ENCODE peak calls at places on chromosomes 16 and 17, in nine cellular contexts. One of them, this sample, is unnamed.

GRCh38 chr16:10922328-10923145 is 19.7 kb downstream of the DEXI start:
- DNase-seq in prostate gland: no peak
- DNase-seq in right atrium auricular region: peak; percentile 83
- DNase-seq in thoracic aorta: peak; percentile 82
- DNase-seq in cardiac muscle cell: no peak
- DNase-seq in tibial artery: peak; percentile 69
- DNase-seq in lung: peak; percentile 60
- DNase-seq in ovary: peak; percentile 72
- DNase-seq in fibroblast of lung: peak; percentile 57
- DNase-seq in this sample: no peak

GRCh38 chr17:17623904-17624303 is 32.4 kb upstream of the PEMT start:
- DNase-seq in tibial artery: no peak
- DNase-seq in fibroblast of lung: no peak
- DNase-seq in cardiac muscle cell: no peak
- DNase-seq in prostate gland: no peak
- DNase-seq in ovary: no peak
- DNase-seq in lung: no peak
- DNase-seq in thoracic aorta: no peak
- DNase-seq in right atrium auricular region: no peak
- DNase-seq in this sample: no peak

GRCh38 chr17:45338996-45339535 is 22.2 kb upstream of the MAP3K14 start:
- DNase-seq in ovary: peak; percentile 9
- DNase-seq in right atrium auricular region: no peak
- DNase-seq in cardiac muscle cell: no peak
- DNase-seq in lung: no peak
- DNase-seq in tibial artery: no peak
- DNase-seq in fibroblast of lung: no peak
- DNase-seq in thoracic aorta: no peak
- DNase-seq in prostate gland: no peak
- DNase-seq in this sample: peak; percentile 62

GRCh38 chr16:83351846-83352245 is 455.9 kb upstream of the HSBP1 start:
- DNase-seq in ovary: no peak
- DNase-seq in cardiac muscle cell: no peak
- DNase-seq in lung: no peak
- DNase-seq in right atrium auricular region: no peak
- DNase-seq in tibial artery: no peak
- DNase-seq in prostate gland: no peak
- DNase-seq in fibroblast of lung: peak; percentile 64
- DNase-seq in thoracic aorta: no peak
- DNase-seq in this sample: no peak

GRCh38 chr17:47267354-47267828 is 13.8 kb downstream of the ITGB3 start:
- DNase-seq in right atrium auricular region: no peak
- DNase-seq in tibial artery: no peak
- DNase-seq in fibroblast of lung: peak; percentile 98
- DNase-seq in ovary: no peak
- DNase-seq in cardiac muscle cell: no peak
- DNase-seq in thoracic aorta: no peak
- DNase-seq in lung: no peak
- DNase-seq in prostate gland: no peak
- DNase-seq in this sample: no peak

GRCh38 chr17:44911133-44912001 is 3.9 kb downstream of the GFAP start:
- DNase-seq in right atrium auricular region: peak; percentile 63
- DNase-seq in ovary: peak; percentile 73
- DNase-seq in thoracic aorta: no peak
- DNase-seq in lung: peak; percentile 67
- DNase-seq in tibial artery: peak; percentile 52
- DNase-seq in prostate gland: peak; percentile 48
- DNase-seq in cardiac muscle cell: peak; percentile 89
- DNase-seq in fibroblast of lung: peak; percentile 34
- DNase-seq in this sample: no peak

GRCh38 chr16:12826559-12826958 is 22.9 kb upstream of the CPPED1 start:
- DNase-seq in prostate gland: no peak
- DNase-seq in cardiac muscle cell: no peak
- DNase-seq in ovary: no peak
- DNase-seq in thoracic aorta: no peak
- DNase-seq in right atrium auricular region: no peak
- DNase-seq in tibial artery: no peak
- DNase-seq in fibroblast of lung: no peak
- DNase-seq in lung: no peak
- DNase-seq in this sample: no peak

GRCh38 chr17:21302711-21303425 is 18.4 kb downstream of the MAP2K3 start:
- DNase-seq in ovary: no peak
- DNase-seq in tibial artery: no peak
- DNase-seq in cardiac muscle cell: no peak
- DNase-seq in right atrium auricular region: no peak
- DNase-seq in prostate gland: no peak
- DNase-seq in thoracic aorta: no peak
- DNase-seq in lung: no peak
- DNase-seq in fibroblast of lung: no peak
- DNase-seq in this sample: no peak

GRCh38 chr17:68011199-68011665 is 15.0 kb upstream of the C17orf58 start:
- DNase-seq in cardiac muscle cell: peak; percentile 63
- DNase-seq in fibroblast of lung: no peak
- DNase-seq in right atrium auricular region: no peak
- DNase-seq in tibial artery: peak; percentile 31
- DNase-seq in prostate gland: no peak
- DNase-seq in lung: peak; percentile 57
- DNase-seq in ovary: no peak
- DNase-seq in thoracic aorta: no peak
- DNase-seq in this sample: no peak

GRCh38 chr16:20510323-20510722 is 59.0 kb downstream of the ACSM2A start:
- DNase-seq in thoracic aorta: no peak
- DNase-seq in fibroblast of lung: no peak
- DNase-seq in cardiac muscle cell: no peak
- DNase-seq in lung: no peak
- DNase-seq in right atrium auricular region: no peak
- DNase-seq in tibial artery: no peak
- DNase-seq in prostate gland: no peak
- DNase-seq in ovary: no peak
- DNase-seq in this sample: no peak

GRCh38 chr16:14151256-14152030 is 80.3 kb downstream of the MRTFB start:
- DNase-seq in ovary: no peak
- DNase-seq in cardiac muscle cell: no peak
- DNase-seq in thoracic aorta: no peak
- DNase-seq in tibial artery: no peak
- DNase-seq in prostate gland: peak; percentile 11
- DNase-seq in right atrium auricular region: no peak
- DNase-seq in lung: no peak
- DNase-seq in fibroblast of lung: no peak
- DNase-seq in this sample: no peak

GRCh38 chr16:73172621-73173312 is 124.8 kb upstream of the ZFHX3 start:
- DNase-seq in prostate gland: peak; percentile 87
- DNase-seq in fibroblast of lung: peak; percentile 91
- DNase-seq in cardiac muscle cell: peak; percentile 30
- DNase-seq in lung: peak; percentile 73
- DNase-seq in tibial artery: peak; percentile 66
- DNase-seq in thoracic aorta: no peak
- DNase-seq in ovary: peak; percentile 87
- DNase-seq in right atrium auricular region: peak; percentile 77
- DNase-seq in this sample: no peak

GRCh38 chr16:84550096-84550495 is 45.6 kb upstream of the MEAK7 start:
- DNase-seq in lung: no peak
- DNase-seq in right atrium auricular region: no peak
- DNase-seq in prostate gland: no peak
- DNase-seq in tibial artery: no peak
- DNase-seq in ovary: no peak
- DNase-seq in cardiac muscle cell: no peak
- DNase-seq in fibroblast of lung: no peak
- DNase-seq in thoracic aorta: no peak
- DNase-seq in this sample: no peak

GRCh38 chr17:68892193-68892592 is 63.0 kb downstream of the ABCA8 start:
- DNase-seq in ovary: no peak
- DNase-seq in prostate gland: no peak
- DNase-seq in cardiac muscle cell: no peak
- DNase-seq in right atrium auricular region: no peak
- DNase-seq in fibroblast of lung: no peak
- DNase-seq in lung: no peak
- DNase-seq in thoracic aorta: no peak
- DNase-seq in tibial artery: no peak
- DNase-seq in this sample: no peak

GRCh38 chr17:47275245-47275984 is 21.8 kb downstream of the ITGB3 start:
- DNase-seq in cardiac muscle cell: peak; percentile 93
- DNase-seq in right atrium auricular region: peak; percentile 80
- DNase-seq in tibial artery: peak; percentile 94
- DNase-seq in fibroblast of lung: peak; percentile 92
- DNase-seq in prostate gland: peak; percentile 46
- DNase-seq in lung: peak; percentile 56
- DNase-seq in thoracic aorta: peak; percentile 62
- DNase-seq in ovary: peak; percentile 97
- DNase-seq in this sample: peak; percentile 93

GRCh38 chr17:30253316-30253715 is 17.8 kb upstream of the SLC6A4 start:
- DNase-seq in thoracic aorta: no peak
- DNase-seq in right atrium auricular region: no peak
- DNase-seq in ovary: no peak
- DNase-seq in fibroblast of lung: no peak
- DNase-seq in prostate gland: peak; percentile 38
- DNase-seq in lung: no peak
- DNase-seq in cardiac muscle cell: no peak
- DNase-seq in tibial artery: no peak
- DNase-seq in this sample: no peak

GRCh38 chr16:86470964-86471363 is 39.4 kb upstream of the FOXF1 start:
- DNase-seq in right atrium auricular region: no peak
- DNase-seq in lung: no peak
- DNase-seq in cardiac muscle cell: no peak
- DNase-seq in thoracic aorta: no peak
- DNase-seq in prostate gland: no peak
- DNase-seq in fibroblast of lung: no peak
- DNase-seq in tibial artery: no peak
- DNase-seq in ovary: no peak
- DNase-seq in this sample: no peak

GRCh38 chr16:78844682-78845081 is 745.2 kb downstream of the WWOX start:
- DNase-seq in fibroblast of lung: no peak
- DNase-seq in lung: no peak
- DNase-seq in prostate gland: no peak
- DNase-seq in thoracic aorta: no peak
- DNase-seq in tibial artery: no peak
- DNase-seq in ovary: no peak
- DNase-seq in cardiac muscle cell: peak; percentile 45
- DNase-seq in right atrium auricular region: no peak
- DNase-seq in this sample: no peak
- H3K27ac ChIP-seq in fibroblast of lung: no peak overlapping the region
- H3K27ac ChIP-seq in lung: no peak overlapping the region
- H3K27ac ChIP-seq in prostate gland: no peak overlapping the region
- H3K27ac ChIP-seq in thoracic aorta: no peak overlapping the region
- H3K27ac ChIP-seq in tibial artery: no peak overlapping the region
- H3K27ac ChIP-seq in ovary: no peak overlapping the region
- H3K27ac ChIP-seq in cardiac muscle cell: peak overlapping the region; percentile 71
- H3K27ac ChIP-seq in right atrium auricular region: no peak overlapping the region
- H3K27ac ChIP-seq in this sample: no peak overlapping the region

DNA sequence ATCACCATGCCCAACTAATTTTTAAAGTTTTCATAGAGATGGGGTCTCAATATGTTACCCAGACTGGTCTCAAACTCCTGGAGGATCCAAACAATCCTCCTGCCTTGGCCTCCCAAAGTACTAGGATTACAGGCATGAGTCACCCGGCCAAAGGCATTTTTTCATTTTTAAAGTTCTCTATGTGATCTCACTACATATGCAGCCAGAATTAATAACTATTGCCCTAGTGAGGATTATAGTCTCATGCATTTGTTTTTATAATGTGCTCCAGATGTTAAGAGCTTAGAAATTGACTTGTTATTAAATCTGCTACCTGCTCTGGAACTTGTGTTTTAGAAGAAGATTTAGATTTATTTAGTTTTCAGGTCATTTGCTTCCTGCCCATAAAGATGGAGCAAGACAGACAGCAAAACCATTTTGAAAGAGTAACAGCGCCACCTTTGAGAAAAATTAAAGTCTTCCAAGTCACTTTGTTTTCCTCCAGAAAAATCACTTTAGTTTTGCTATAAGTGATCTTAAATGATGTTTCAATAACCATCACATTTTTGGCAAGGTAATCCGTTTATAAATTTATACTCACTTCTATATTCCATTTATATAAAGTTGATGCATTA is 79.5 kb downstream of the CA4 start:
- DNase-seq in cardiac muscle cell: no peak
- DNase-seq in prostate gland: no peak
- DNase-seq in thoracic aorta: no peak
- DNase-seq in right atrium auricular region: no peak
- DNase-seq in ovary: no peak
- DNase-seq in fibroblast of lung: peak; percentile 9
- DNase-seq in lung: no peak
- DNase-seq in tibial artery: no peak
- DNase-seq in this sample: no peak
- TF ChIP-seq CTCF in cardiac muscle cell: no peak
- TF ChIP-seq CTCF in prostate gland: no peak
- TF ChIP-seq CTCF in thoracic aorta: no peak
- TF ChIP-seq CTCF in right atrium auricular region: no peak
- TF ChIP-seq CTCF in ovary: no peak
- TF ChIP-seq CTCF in fibroblast of lung: no peak
- TF ChIP-seq CTCF in lung: no peak
- TF ChIP-seq CTCF in tibial artery: no peak
- TF ChIP-seq CTCF in this sample: no peak

GRCh38 chr17:81867123-81867951 is 3.8 kb downstream of the ARHGDIA start:
- DNase-seq in thoracic aorta: no peak
- DNase-seq in prostate gland: no peak
- DNase-seq in fibroblast of lung: peak; percentile 60
- DNase-seq in tibial artery: no peak
- DNase-seq in lung: no peak
- DNase-seq in right atrium auricular region: no peak
- DNase-seq in cardiac muscle cell: peak; percentile 36
- DNase-seq in ovary: peak; percentile 71
- DNase-seq in this sample: no peak

GRCh38 chr17:81869221-81870154 is 1.6 kb downstream of the ARHGDIA start:
- DNase-seq in right atrium auricular region: no peak
- DNase-seq in lung: no peak
- DNase-seq in cardiac muscle cell: peak; percentile 72
- DNase-seq in ovary: peak; percentile 78
- DNase-seq in fibroblast of lung: peak; percentile 33
- DNase-seq in tibial artery: no peak
- DNase-seq in thoracic aorta: no peak
- DNase-seq in prostate gland: no peak
- DNase-seq in this sample: no peak

GRCh38 chr17:81870155-81870977 is 771 bp downstream of the ARHGDIA start:
- DNase-seq in cardiac muscle cell: peak; percentile 39
- DNase-seq in tibial artery: no peak
- DNase-seq in right atrium auricular region: no peak
- DNase-seq in fibroblast of lung: peak; percentile 66
- DNase-seq in lung: no peak
- DNase-seq in prostate gland: no peak
- DNase-seq in thoracic aorta: no peak
- DNase-seq in ovary: peak; percentile 69
- DNase-seq in this sample: no peak

GRCh38 chr17:81867952-81868673 is 3.0 kb downstream of the ARHGDIA start:
- DNase-seq in prostate gland: no peak
- DNase-seq in cardiac muscle cell: no peak
- DNase-seq in thoracic aorta: no peak
- DNase-seq in tibial artery: no peak
- DNase-seq in right atrium auricular region: no peak
- DNase-seq in lung: no peak
- DNase-seq in ovary: peak; percentile 58
- DNase-seq in fibroblast of lung: no peak
- DNase-seq in this sample: no peak

GRCh38 chr17:81868674-81869220 is 2.4 kb downstream of the ARHGDIA start:
- DNase-seq in tibial artery: no peak
- DNase-seq in thoracic aorta: no peak
- DNase-seq in right atrium auricular region: no peak
- DNase-seq in cardiac muscle cell: peak; percentile 25
- DNase-seq in ovary: peak; percentile 75
- DNase-seq in fibroblast of lung: peak; percentile 89
- DNase-seq in lung: no peak
- DNase-seq in prostate gland: no peak
- DNase-seq in this sample: no peak
- H3K4me3 ChIP-seq in tibial artery: no peak overlapping the region
- H3K4me3 ChIP-seq in thoracic aorta: no peak overlapping the region
- H3K4me3 ChIP-seq in right atrium auricular region: no peak overlapping the region
- H3K4me3 ChIP-seq in cardiac muscle cell: no peak overlapping the region
- H3K4me3 ChIP-seq in ovary: no peak overlapping the region
- H3K4me3 ChIP-seq in fibroblast of lung: peak overlapping the region; percentile 89
- H3K4me3 ChIP-seq in lung: no peak overlapping the region
- H3K4me3 ChIP-seq in prostate gland: no peak overlapping the region
- H3K4me3 ChIP-seq in this sample: peak overlapping the region; percentile 90

GRCh38 chr17:79667121-79667715 is 56.4 kb upstream of the RBFOX3 start:
- DNase-seq in prostate gland: no peak
- DNase-seq in ovary: no peak
- DNase-seq in fibroblast of lung: no peak
- DNase-seq in cardiac muscle cell: no peak
- DNase-seq in tibial artery: no peak
- DNase-seq in thoracic aorta: no peak
- DNase-seq in right atrium auricular region: no peak
- DNase-seq in lung: no peak
- DNase-seq in this sample: no peak
- H3K27ac ChIP-seq in prostate gland: no peak overlapping the region
- H3K27ac ChIP-seq in ovary: no peak overlapping the region
- H3K27ac ChIP-seq in fibroblast of lung: no peak overlapping the region
- H3K27ac ChIP-seq in cardiac muscle cell: no peak overlapping the region
- H3K27ac ChIP-seq in tibial artery: no peak overlapping the region
- H3K27ac ChIP-seq in thoracic aorta: no peak overlapping the region
- H3K27ac ChIP-seq in right atrium auricular region: no peak overlapping the region
- H3K27ac ChIP-seq in lung: no peak overlapping the region
- H3K27ac ChIP-seq in this sample: no peak overlapping the region

This sample was measured in coronary artery.